ENCODE peak calls at places on chromosomes 4 and X, in four cellular contexts. X, L, N and F are unnamed samples.

GRCh38 chr4:103443324-103443723 is 245.2 kb upstream of the CENPE start:
- DNase-seq in N (no peak), L (no peak), X (no peak), F (peak; percentile 2)

GRCh38 chr4:158179465-158179864 is 6.6 kb upstream of the GASK1B start:
- DNase-seq in L (no peak), N (no peak), X (no peak), F (no peak)

GRCh38 chr4:52713456-52713937 is 37.7 kb downstream of the ERVMER34-1 start:
- DNase-seq in L (peak; percentile 8), X (no peak), N (no peak), F (no peak)

GRCh38 chr4:94680131-94680862 is 77.5 kb upstream of the BMPR1B start:
- DNase-seq in N (no peak), L (no peak), X (no peak), F (no peak)

GRCh38 chr4:174324725-174325124 is 41.0 kb downstream of the CEP44 start:
- DNase-seq in N (no peak), L (peak; percentile 25), X (no peak), F (peak; percentile 12)

GRCh38 chr4:145177511-145177905 is 2.9 kb downstream of the OTUD4 start:
- DNase-seq in X (no peak), L (peak; percentile 56), N (peak; percentile 26), F (peak; percentile 47)

GRCh38 chrX:49155900-49156837 is 6.4 kb upstream of the MAGIX start:
- DNase-seq in X (peak; percentile 92), N (peak; percentile 91), L (peak; percentile 90), F (peak; percentile 86)

GRCh38 chr4:1563768-1564485 is 120.2 kb downstream of the FAM53A start:
- DNase-seq in X (no peak), L (no peak), N (no peak), F (no peak)

GRCh38 chrX:106246511-106246910 is 78.4 kb downstream of the PWWP3B start:
- DNase-seq in X (no peak), L (peak; percentile 7), N (no peak), F (peak; percentile 0)

GRCh38 chr4:145299380-145300076 is 119.1 kb upstream of the OTUD4 start:
- DNase-seq in X (no peak), L (peak; percentile 45), N (no peak), F (peak; percentile 85)

GRCh38 chrX:135520022-135520552 is 373 bp upstream of the INTS6L start:
- DNase-seq in L (peak; percentile 72), X (no peak), N (no peak), F (peak; percentile 77)

GRCh38 chr4:188767496-188767895 is 628.3 kb downstream of the TRIML1 start:
- DNase-seq in X (no peak), L (no peak), N (no peak), F (no peak)

GRCh38 chr4:56513517-56513916 is 7.9 kb downstream of the ARL9 start:
- DNase-seq in L (no peak), X (no peak), N (no peak), F (no peak)

GRCh38 chr4:52606766-52607165 is 52.3 kb downstream of the USP46 start:
- DNase-seq in X (no peak), L (no peak), N (no peak), F (peak; percentile 37)

GRCh38 chr4:81213671-81214070 is 1.4 kb downstream of the PRKG2 start:
- DNase-seq in N (no peak), L (peak; percentile 34), X (no peak), F (no peak)

GRCh38 chr4:165873298-165874071 is 448 bp downstream of the TLL1 start:
- DNase-seq in L (peak; percentile 42), X (no peak), N (no peak), F (peak; percentile 4)

GRCh38 chr4:101790521-101791188 is at the start of gene BANK1:
- DNase-seq in N (no peak), L (peak; percentile 37), X (no peak), F (peak; percentile 25)

GRCh38 chr4:83276299-83277040 is 8.1 kb downstream of the COQ2 start:
- DNase-seq in N (no peak), X (no peak), L (no peak), F (no peak)

GRCh38 chr4:110808371-110808878 is 185.5 kb upstream of the PITX2 start:
- DNase-seq in N (no peak), L (peak; percentile 25), X (no peak), F (no peak)

GRCh38 chr4:180855184-180855583 is 1388.0 kb upstream of the TENM3 start:
- DNase-seq in X (no peak), N (no peak), L (no peak), F (no peak)

GRCh38 chr4:8731364-8731763 is 138.8 kb downstream of the CPZ start:
- DNase-seq in N (no peak), X (peak; percentile 60), L (no peak), F (no peak)

GRCh38 chrX:78384486-78384885 is 57.1 kb upstream of the CYSLTR1 start:
- DNase-seq in L (no peak), X (no peak), N (no peak), F (no peak)

GRCh38 chrX:109826954-109827708 is 94.1 kb upstream of the ACSL4 start:
- DNase-seq in N (no peak), L (peak; percentile 76), X (no peak), F (peak; percentile 85)

GRCh38 chr4:165288639-165289428 is 38.6 kb upstream of the MSMO1 start:
- DNase-seq in N (no peak), L (peak; percentile 83), X (no peak), F (peak; percentile 74)

GRCh38 chr4:25484243-25484721 is 107.2 kb downstream of the ANAPC4 start:
- DNase-seq in X (no peak), L (no peak), N (no peak), F (peak; percentile 6)

GRCh38 chrX:41449615-41450014 is 2.5 kb downstream of the NYX start:
- DNase-seq in N (no peak), L (peak; percentile 23), X (no peak), F (peak; percentile 61)

GRCh38 chrX:78048036-78048435 is 56.0 kb upstream of the PGK1 start:
- DNase-seq in X (no peak), N (no peak), L (no peak), F (no peak)

GRCh38 chrX:125681058-125681457 is 361.4 kb downstream of the TEX13C start:
- DNase-seq in X (no peak), L (no peak), N (no peak), F (no peak)

GRCh38 chr4:104966349-104967033 is 180.2 kb upstream of the TET2 start:
- DNase-seq in L (peak; percentile 4), N (no peak), X (no peak), F (no peak)

GRCh38 chr4:10074767-10075105 is 41.9 kb downstream of the WDR1 start:
- DNase-seq in L (peak; percentile 50), X (no peak), N (no peak), F (peak; percentile 61)

DNA sequence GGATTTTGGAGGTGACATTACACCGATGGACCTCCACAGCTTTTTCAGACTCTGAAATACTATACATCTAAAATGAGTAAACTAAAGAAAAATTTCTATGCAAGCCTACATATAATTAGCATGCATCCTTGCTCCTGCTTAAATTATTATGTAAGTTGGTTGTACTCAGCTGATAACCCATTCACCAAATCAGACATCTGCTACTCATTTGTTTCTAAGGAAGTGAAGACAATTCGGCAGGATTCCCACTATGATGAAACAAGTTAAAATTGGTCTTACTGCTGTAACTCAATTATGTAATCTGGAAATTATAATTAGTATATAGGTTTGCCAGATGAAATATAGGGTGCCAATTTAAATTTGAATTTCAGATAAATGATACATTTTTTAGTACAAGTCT is 59.5 kb upstream of the FGF13 start:
- DNase-seq in X (no peak), L (no peak), N (no peak), F (peak; percentile 64)
- TF ChIP-seq CTCF in X (no peak), L (no peak), N (no peak), F (no peak)

DNA sequence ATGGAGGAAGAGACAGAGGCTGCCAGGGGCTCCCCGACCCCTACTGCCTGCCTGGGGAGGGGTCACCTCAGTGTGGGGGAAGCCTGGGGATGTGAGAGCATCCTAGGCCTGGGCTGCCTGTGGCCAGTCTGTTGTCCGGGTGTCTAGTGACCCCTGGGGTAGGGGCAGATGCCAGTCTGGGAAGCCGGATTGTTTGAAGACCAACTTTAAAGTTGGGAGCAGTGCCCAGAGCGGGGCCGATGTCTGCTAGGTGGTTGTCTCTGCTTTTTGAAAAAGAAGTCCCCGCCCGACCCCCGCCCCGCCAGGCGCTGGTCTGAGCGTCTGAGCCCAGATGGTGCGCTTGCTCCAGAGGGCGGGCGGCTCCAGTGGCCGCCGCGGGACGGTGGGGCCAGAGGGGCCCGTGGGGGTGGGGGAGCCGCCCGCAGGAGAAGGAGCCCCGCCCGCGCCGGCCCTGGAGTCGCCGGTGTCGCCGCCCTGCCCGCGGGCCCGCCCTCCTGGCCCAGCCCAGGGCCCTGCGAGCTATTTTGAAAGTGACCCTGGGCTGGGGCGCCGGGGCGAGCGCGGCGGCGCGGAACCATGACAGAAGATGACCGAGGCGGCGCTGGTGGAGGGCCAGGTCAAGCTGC is at the start of gene DOK7:
- DNase-seq in N (no peak), L (no peak), X (no peak), F (no peak)
- H3K4me3 ChIP-seq in N (peak within 1 kb of the TSS; percentile 27), L (peak within 1 kb of the TSS; percentile 19), X (peak within 1 kb of the TSS; percentile 74), F (no peak within 1 kb of the TSS)

GRCh38 chr4:153542835-153543234 is 76.7 kb downstream of the TMEM131L start:
- DNase-seq in L (no peak), X (no peak), N (no peak), F (no peak)
- TF ChIP-seq CTCF in L (peak; percentile 12), X (no peak), N (no peak), F (no peak)

GRCh38 chr4:37687666-37688065 is 1.5 kb upstream of the RELL1 start:
- DNase-seq in N (no peak), X (no peak), L (no peak), F (no peak)

GRCh38 chr4:37687175-37687525 is 974 bp upstream of the RELL1 start:
- DNase-seq in N (no peak), X (no peak), L (no peak), F (no peak)

GRCh38 chr4:37685726-37686372 is 327 bp downstream of the RELL1 start:
- DNase-seq in N (no peak), X (peak; percentile 87), L (peak; percentile 50), F (peak; percentile 43)

GRCh38 chr4:37686373-37687174 is at the start of gene RELL1:
- DNase-seq in N (peak; percentile 100), L (peak; percentile 100), X (peak; percentile 100), F (peak; percentile 99)

GRCh38 chr4:37689353-37689752 is 3.2 kb upstream of the RELL1 start:
- DNase-seq in N (no peak), L (peak; percentile 54), X (no peak), F (peak; percentile 46)
- H3K4me3 ChIP-seq in N (no peak overlapping the region), L (no peak overlapping the region), X (no peak overlapping the region), F (no peak overlapping the region)

GRCh38 chr4:41359069-41359769 is 102.5 kb downstream of the UCHL1 start:
- DNase-seq in L (no peak), X (no peak), N (no peak), F (no peak)
- TF ChIP-seq CTCF in L (no peak), X (no peak), N (no peak), F (no peak)